ENCODE peak calls at places on chromosomes 13 and 19, in eight cellular contexts. One of them, this sample, is unnamed.

GRCh38 chr19:46821512-46822359 is 28.9 kb downstream of the AP2S1 start:
- DNase-seq in HFF-Myc: no peak
- DNase-seq in nephron progenitor cell: no peak
- DNase-seq in endothelial cell: no peak
- DNase-seq in neural crest cell: no peak
- DNase-seq in mesothelial cell of epicardium: no peak
- DNase-seq in progenitor cell of endocrine pancreas: no peak
- DNase-seq in ovary: no peak
- DNase-seq in this sample: peak; percentile 52

GRCh38 chr19:38263696-38264485 is 482 bp upstream of the SPINT2 start:
- DNase-seq in HFF-Myc: no peak
- DNase-seq in nephron progenitor cell: peak; percentile 78
- DNase-seq in endothelial cell: no peak
- DNase-seq in neural crest cell: no peak
- DNase-seq in mesothelial cell of epicardium: peak; percentile 94
- DNase-seq in progenitor cell of endocrine pancreas: peak; percentile 97
- DNase-seq in ovary: no peak
- DNase-seq in this sample: peak; percentile 85

GRCh38 chr19:1651061-1651547 is 1.3 kb downstream of the TCF3 start:
- DNase-seq in HFF-Myc: no peak
- DNase-seq in nephron progenitor cell: peak; percentile 48
- DNase-seq in endothelial cell: peak; percentile 42
- DNase-seq in neural crest cell: peak; percentile 49
- DNase-seq in mesothelial cell of epicardium: peak; percentile 58
- DNase-seq in progenitor cell of endocrine pancreas: no peak
- DNase-seq in ovary: peak; percentile 56
- DNase-seq in this sample: peak; percentile 79

GRCh38 chr19:16367269-16367683 is 42.6 kb downstream of the KLF2 start:
- DNase-seq in HFF-Myc: no peak
- DNase-seq in nephron progenitor cell: no peak
- DNase-seq in endothelial cell: no peak
- DNase-seq in neural crest cell: no peak
- DNase-seq in mesothelial cell of epicardium: no peak
- DNase-seq in progenitor cell of endocrine pancreas: no peak
- DNase-seq in ovary: no peak
- DNase-seq in this sample: peak; percentile 71

GRCh38 chr19:19615086-19615485 is 3.4 kb downstream of the PBX4 start:
- DNase-seq in HFF-Myc: no peak
- DNase-seq in nephron progenitor cell: no peak
- DNase-seq in endothelial cell: no peak
- DNase-seq in neural crest cell: no peak
- DNase-seq in mesothelial cell of epicardium: no peak
- DNase-seq in progenitor cell of endocrine pancreas: no peak
- DNase-seq in ovary: no peak
- DNase-seq in this sample: no peak

GRCh38 chr19:5691930-5692784 is 2.1 kb downstream of the RPL36 start:
- DNase-seq in HFF-Myc: no peak
- DNase-seq in nephron progenitor cell: no peak
- DNase-seq in endothelial cell: no peak
- DNase-seq in neural crest cell: no peak
- DNase-seq in mesothelial cell of epicardium: no peak
- DNase-seq in progenitor cell of endocrine pancreas: no peak
- DNase-seq in ovary: no peak
- DNase-seq in this sample: no peak

GRCh38 chr19:41893899-41894298 is 10.9 kb downstream of the ARHGEF1 start:
- DNase-seq in HFF-Myc: no peak
- DNase-seq in nephron progenitor cell: no peak
- DNase-seq in endothelial cell: no peak
- DNase-seq in neural crest cell: no peak
- DNase-seq in mesothelial cell of epicardium: no peak
- DNase-seq in progenitor cell of endocrine pancreas: no peak
- DNase-seq in ovary: no peak
- DNase-seq in this sample: no peak

GRCh38 chr13:33262069-33262487 is 23.5 kb downstream of the STARD13 start:
- DNase-seq in HFF-Myc: no peak
- DNase-seq in nephron progenitor cell: no peak
- DNase-seq in endothelial cell: no peak
- DNase-seq in neural crest cell: no peak
- DNase-seq in mesothelial cell of epicardium: no peak
- DNase-seq in progenitor cell of endocrine pancreas: no peak
- DNase-seq in ovary: no peak
- DNase-seq in this sample: no peak

GRCh38 chr13:75445717-75446529 is 36.0 kb downstream of the TBC1D4 start:
- DNase-seq in HFF-Myc: no peak
- DNase-seq in nephron progenitor cell: no peak
- DNase-seq in endothelial cell: no peak
- DNase-seq in neural crest cell: no peak
- DNase-seq in mesothelial cell of epicardium: no peak
- DNase-seq in progenitor cell of endocrine pancreas: no peak
- DNase-seq in ovary: no peak
- DNase-seq in this sample: no peak

GRCh38 chr19:39941615-39942507 is 7.4 kb upstream of the FCGBP start:
- DNase-seq in HFF-Myc: peak; percentile 9
- DNase-seq in nephron progenitor cell: no peak
- DNase-seq in endothelial cell: no peak
- DNase-seq in neural crest cell: no peak
- DNase-seq in mesothelial cell of epicardium: no peak
- DNase-seq in progenitor cell of endocrine pancreas: no peak
- DNase-seq in ovary: no peak
- DNase-seq in this sample: no peak

GRCh38 chr19:811007-811434 is 10.7 kb downstream of the PLPPR3 start:
- DNase-seq in HFF-Myc: no peak
- DNase-seq in nephron progenitor cell: no peak
- DNase-seq in endothelial cell: no peak
- DNase-seq in neural crest cell: no peak
- DNase-seq in mesothelial cell of epicardium: no peak
- DNase-seq in progenitor cell of endocrine pancreas: no peak
- DNase-seq in ovary: no peak
- DNase-seq in this sample: peak; percentile 27

GRCh38 chr19:49413348-49413747 is 9.9 kb downstream of the PTH2 start:
- DNase-seq in HFF-Myc: no peak
- DNase-seq in nephron progenitor cell: no peak
- DNase-seq in endothelial cell: no peak
- DNase-seq in neural crest cell: no peak
- DNase-seq in mesothelial cell of epicardium: no peak
- DNase-seq in progenitor cell of endocrine pancreas: no peak
- DNase-seq in ovary: no peak
- DNase-seq in this sample: no peak

GRCh38 chr19:40744554-40745401 is 5.5 kb downstream of the ACTMAP start:
- DNase-seq in HFF-Myc: no peak
- DNase-seq in nephron progenitor cell: no peak
- DNase-seq in endothelial cell: peak; percentile 24
- DNase-seq in neural crest cell: no peak
- DNase-seq in mesothelial cell of epicardium: no peak
- DNase-seq in progenitor cell of endocrine pancreas: no peak
- DNase-seq in ovary: no peak
- DNase-seq in this sample: peak; percentile 42

GRCh38 chr13:36706755-36707154 is 32.9 kb downstream of the SERTM1 start:
- DNase-seq in HFF-Myc: no peak
- DNase-seq in nephron progenitor cell: no peak
- DNase-seq in endothelial cell: no peak
- DNase-seq in neural crest cell: no peak
- DNase-seq in mesothelial cell of epicardium: no peak
- DNase-seq in progenitor cell of endocrine pancreas: no peak
- DNase-seq in ovary: no peak
- DNase-seq in this sample: no peak

GRCh38 chr19:43673702-43674629 is 4.0 kb upstream of the PLAUR start:
- DNase-seq in HFF-Myc: no peak
- DNase-seq in nephron progenitor cell: no peak
- DNase-seq in endothelial cell: no peak
- DNase-seq in neural crest cell: no peak
- DNase-seq in mesothelial cell of epicardium: no peak
- DNase-seq in progenitor cell of endocrine pancreas: no peak
- DNase-seq in ovary: no peak
- DNase-seq in this sample: no peak
- TF ChIP-seq CTCF in HFF-Myc: no peak
- TF ChIP-seq CTCF in nephron progenitor cell: no peak
- TF ChIP-seq CTCF in endothelial cell: no peak
- TF ChIP-seq CTCF in neural crest cell: no peak
- TF ChIP-seq CTCF in mesothelial cell of epicardium: no peak
- TF ChIP-seq CTCF in progenitor cell of endocrine pancreas: no peak
- TF ChIP-seq CTCF in ovary: no peak
- TF ChIP-seq CTCF in this sample: no peak

DNA sequence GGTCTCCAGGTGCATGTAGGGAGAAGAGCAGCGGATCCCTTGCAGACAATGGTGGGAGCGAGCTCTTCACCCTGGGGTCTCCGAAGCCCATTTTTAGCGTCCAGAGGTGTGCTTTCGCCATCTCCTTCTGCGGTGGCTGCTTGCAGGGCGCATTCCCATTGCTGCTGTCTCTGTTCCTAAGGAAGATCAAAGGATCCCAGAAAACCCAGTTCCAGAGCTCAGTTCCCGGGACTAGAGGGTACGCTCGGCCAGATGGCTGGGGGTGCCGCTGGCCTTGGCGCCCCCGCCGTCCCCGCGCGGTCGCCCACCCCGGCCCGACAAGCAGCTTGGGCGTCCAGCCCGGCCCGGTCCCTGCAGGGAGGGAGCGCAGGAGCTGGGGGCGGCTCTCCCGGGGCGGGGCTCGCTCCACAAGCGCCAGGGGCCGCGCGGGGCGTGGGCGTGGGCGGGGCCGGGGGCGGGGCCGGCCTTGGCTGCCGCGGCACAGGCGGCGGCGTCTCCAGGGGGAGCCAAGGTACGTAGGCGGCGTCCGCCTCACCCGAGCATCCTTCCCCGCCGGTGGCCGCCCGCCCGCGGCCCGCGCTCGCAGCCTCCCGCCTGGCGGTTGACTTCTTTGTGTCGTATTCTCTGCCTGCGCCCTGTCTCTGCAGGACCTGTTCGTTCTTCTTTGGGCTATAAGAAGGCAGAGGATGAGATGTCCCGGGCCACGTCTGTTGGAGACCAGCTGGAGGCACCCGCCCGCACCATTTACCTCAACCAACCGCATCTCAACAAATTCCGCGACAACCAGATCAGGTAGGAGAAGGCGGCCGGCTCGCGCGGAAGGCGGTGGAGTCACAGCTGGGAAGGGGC is 96.8 kb downstream of the ATP8A2 start:
- DNase-seq in HFF-Myc: no peak
- DNase-seq in nephron progenitor cell: peak; percentile 85
- DNase-seq in endothelial cell: peak; percentile 37
- DNase-seq in neural crest cell: peak; percentile 47
- DNase-seq in mesothelial cell of epicardium: peak; percentile 75
- DNase-seq in progenitor cell of endocrine pancreas: peak; percentile 49
- DNase-seq in ovary: no peak
- DNase-seq in this sample: peak; percentile 64
- TF ChIP-seq CTCF in HFF-Myc: no peak
- TF ChIP-seq CTCF in nephron progenitor cell: no peak
- TF ChIP-seq CTCF in endothelial cell: no peak
- TF ChIP-seq CTCF in neural crest cell: peak; percentile 38
- TF ChIP-seq CTCF in mesothelial cell of epicardium: no peak
- TF ChIP-seq CTCF in progenitor cell of endocrine pancreas: no peak
- TF ChIP-seq CTCF in ovary: no peak
- TF ChIP-seq CTCF in this sample: no peak

DNA sequence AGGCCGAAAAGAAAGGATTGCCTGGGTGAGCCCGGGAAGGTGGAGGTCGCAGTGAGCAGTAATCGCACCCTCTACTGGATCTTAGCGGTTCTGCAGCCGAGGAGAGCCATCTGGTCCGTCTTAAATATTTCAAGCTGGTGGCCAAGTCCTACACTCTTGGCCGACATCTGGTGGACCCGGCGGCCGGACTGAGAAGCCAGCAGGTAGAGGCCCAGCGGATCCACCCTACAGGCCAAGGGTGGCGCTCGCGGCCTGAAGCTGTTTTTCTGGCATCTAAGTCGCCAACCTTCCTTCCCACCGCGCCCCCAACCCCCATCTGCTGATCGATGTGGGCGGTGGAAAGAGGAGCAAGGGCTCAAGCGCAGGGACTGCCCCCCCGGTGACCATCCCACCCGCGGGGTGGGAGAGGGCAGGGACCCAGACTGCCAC is 46.5 kb upstream of the ZNF730 start:
- DNase-seq in HFF-Myc: peak; percentile 26
- DNase-seq in nephron progenitor cell: no peak
- DNase-seq in endothelial cell: no peak
- DNase-seq in neural crest cell: no peak
- DNase-seq in mesothelial cell of epicardium: no peak
- DNase-seq in progenitor cell of endocrine pancreas: no peak
- DNase-seq in ovary: peak; percentile 60
- DNase-seq in this sample: peak; percentile 25
- TF ChIP-seq CTCF in HFF-Myc: peak; percentile 48
- TF ChIP-seq CTCF in nephron progenitor cell: no peak
- TF ChIP-seq CTCF in endothelial cell: no peak
- TF ChIP-seq CTCF in neural crest cell: peak; percentile 17
- TF ChIP-seq CTCF in mesothelial cell of epicardium: no peak
- TF ChIP-seq CTCF in progenitor cell of endocrine pancreas: no peak
- TF ChIP-seq CTCF in ovary: no peak
- TF ChIP-seq CTCF in this sample: peak; percentile 44

GRCh38 chr13:84985860-84986259 is 813.4 kb downstream of the SLITRK6 start:
- DNase-seq in HFF-Myc: no peak
- DNase-seq in nephron progenitor cell: no peak
- DNase-seq in endothelial cell: no peak
- DNase-seq in neural crest cell: no peak
- DNase-seq in mesothelial cell of epicardium: no peak
- DNase-seq in progenitor cell of endocrine pancreas: no peak
- DNase-seq in ovary: no peak
- DNase-seq in this sample: no peak
- TF ChIP-seq CTCF in HFF-Myc: no peak
- TF ChIP-seq CTCF in nephron progenitor cell: no peak
- TF ChIP-seq CTCF in endothelial cell: no peak
- TF ChIP-seq CTCF in neural crest cell: no peak
- TF ChIP-seq CTCF in mesothelial cell of epicardium: no peak
- TF ChIP-seq CTCF in progenitor cell of endocrine pancreas: no peak
- TF ChIP-seq CTCF in ovary: no peak
- TF ChIP-seq CTCF in this sample: no peak

GRCh38 chr13:109747524-109747923 is 38.9 kb downstream of the IRS2 start:
- DNase-seq in HFF-Myc: no peak
- DNase-seq in nephron progenitor cell: no peak
- DNase-seq in endothelial cell: no peak
- DNase-seq in neural crest cell: no peak
- DNase-seq in mesothelial cell of epicardium: no peak
- DNase-seq in progenitor cell of endocrine pancreas: no peak
- DNase-seq in ovary: no peak
- DNase-seq in this sample: no peak
- TF ChIP-seq CTCF in HFF-Myc: no peak
- TF ChIP-seq CTCF in nephron progenitor cell: no peak
- TF ChIP-seq CTCF in endothelial cell: no peak
- TF ChIP-seq CTCF in neural crest cell: peak; percentile 26
- TF ChIP-seq CTCF in mesothelial cell of epicardium: no peak
- TF ChIP-seq CTCF in progenitor cell of endocrine pancreas: no peak
- TF ChIP-seq CTCF in ovary: no peak
- TF ChIP-seq CTCF in this sample: no peak

GRCh38 chr13:95660981-95661581 is 15.9 kb upstream of the DNAJC3 start:
- DNase-seq in HFF-Myc: no peak
- DNase-seq in nephron progenitor cell: no peak
- DNase-seq in endothelial cell: peak; percentile 14
- DNase-seq in neural crest cell: no peak
- DNase-seq in mesothelial cell of epicardium: no peak
- DNase-seq in progenitor cell of endocrine pancreas: no peak
- DNase-seq in ovary: no peak
- DNase-seq in this sample: no peak
- TF ChIP-seq CTCF in HFF-Myc: peak; percentile 50
- TF ChIP-seq CTCF in nephron progenitor cell: peak; percentile 66
- TF ChIP-seq CTCF in endothelial cell: peak; percentile 80
- TF ChIP-seq CTCF in neural crest cell: peak; percentile 78
- TF ChIP-seq CTCF in mesothelial cell of epicardium: peak; percentile 71
- TF ChIP-seq CTCF in progenitor cell of endocrine pancreas: peak; percentile 73
- TF ChIP-seq CTCF in ovary: no peak
- TF ChIP-seq CTCF in this sample: no peak

GRCh38 chr19:8221161-8221560 is 12.0 kb downstream of the CERS4 start:
- DNase-seq in HFF-Myc: no peak
- DNase-seq in nephron progenitor cell: no peak
- DNase-seq in endothelial cell: no peak
- DNase-seq in neural crest cell: no peak
- DNase-seq in mesothelial cell of epicardium: no peak
- DNase-seq in progenitor cell of endocrine pancreas: no peak
- DNase-seq in ovary: no peak
- DNase-seq in this sample: no peak

GRCh38 chr19:8220481-8220880 is 11.3 kb downstream of the CERS4 start:
- DNase-seq in HFF-Myc: no peak
- DNase-seq in nephron progenitor cell: no peak
- DNase-seq in endothelial cell: no peak
- DNase-seq in neural crest cell: no peak
- DNase-seq in mesothelial cell of epicardium: no peak
- DNase-seq in progenitor cell of endocrine pancreas: no peak
- DNase-seq in ovary: no peak
- DNase-seq in this sample: no peak

GRCh38 chr19:8224394-8225145 is 15.4 kb downstream of the CERS4 start:
- DNase-seq in HFF-Myc: no peak
- DNase-seq in nephron progenitor cell: no peak
- DNase-seq in endothelial cell: no peak
- DNase-seq in neural crest cell: no peak
- DNase-seq in mesothelial cell of epicardium: no peak
- DNase-seq in progenitor cell of endocrine pancreas: no peak
- DNase-seq in ovary: no peak
- DNase-seq in this sample: no peak
- TF ChIP-seq CTCF in HFF-Myc: no peak
- TF ChIP-seq CTCF in nephron progenitor cell: no peak
- TF ChIP-seq CTCF in endothelial cell: no peak
- TF ChIP-seq CTCF in neural crest cell: no peak
- TF ChIP-seq CTCF in mesothelial cell of epicardium: no peak
- TF ChIP-seq CTCF in progenitor cell of endocrine pancreas: no peak
- TF ChIP-seq CTCF in ovary: no peak
- TF ChIP-seq CTCF in this sample: no peak